ENCODE peak calls at places on chromosomes 4 and X, in nine cellular contexts. One of them, this sample, is unnamed.

GRCh38 chr4:91025240-91026173 is 898.3 kb downstream of the CCSER1 start:
- DNase-seq in OCI-LY7: no peak
- DNase-seq in kidney epithelial cell: no peak
- DNase-seq in ascending aorta: no peak
- DNase-seq in body of pancreas: no peak
- DNase-seq in fibroblast of the aortic adventitia: no peak
- DNase-seq in GM12864: no peak
- DNase-seq in AG10803: no peak
- DNase-seq in hepatocyte: no peak
- DNase-seq in this sample: no peak

GRCh38 chr4:56086073-56086521 is 137.4 kb downstream of the CEP135 start:
- DNase-seq in OCI-LY7: no peak
- DNase-seq in kidney epithelial cell: no peak
- DNase-seq in ascending aorta: no peak
- DNase-seq in body of pancreas: no peak
- DNase-seq in fibroblast of the aortic adventitia: no peak
- DNase-seq in GM12864: no peak
- DNase-seq in AG10803: no peak
- DNase-seq in hepatocyte: peak
- DNase-seq in this sample: no peak

GRCh38 chr4:24836843-24837242 is 41.5 kb downstream of the SOD3 start:
- DNase-seq in OCI-LY7: no peak
- DNase-seq in kidney epithelial cell: no peak
- DNase-seq in ascending aorta: no peak
- DNase-seq in body of pancreas: no peak
- DNase-seq in fibroblast of the aortic adventitia: no peak
- DNase-seq in GM12864: no peak
- DNase-seq in AG10803: no peak
- DNase-seq in hepatocyte: no peak
- DNase-seq in this sample: no peak

GRCh38 chrX:108216405-108216804 is 124.8 kb downstream of the ATG4A start:
- DNase-seq in OCI-LY7: no peak
- DNase-seq in kidney epithelial cell: no peak
- DNase-seq in ascending aorta: no peak
- DNase-seq in body of pancreas: no peak
- DNase-seq in fibroblast of the aortic adventitia: peak
- DNase-seq in GM12864: no peak
- DNase-seq in AG10803: no peak
- DNase-seq in hepatocyte: no peak
- DNase-seq in this sample: no peak

GRCh38 chr4:154507170-154507569 is 15.6 kb upstream of the DCHS2 start:
- DNase-seq in OCI-LY7: no peak
- DNase-seq in kidney epithelial cell: peak
- DNase-seq in ascending aorta: no peak
- DNase-seq in body of pancreas: no peak
- DNase-seq in fibroblast of the aortic adventitia: no peak
- DNase-seq in GM12864: no peak
- DNase-seq in AG10803: no peak
- DNase-seq in hepatocyte: peak
- DNase-seq in this sample: no peak

GRCh38 chrX:73561791-73562190 is 1.2 kb upstream of the CHIC1 start:
- DNase-seq in OCI-LY7: no peak
- DNase-seq in kidney epithelial cell: no peak
- DNase-seq in ascending aorta: no peak
- DNase-seq in body of pancreas: no peak
- DNase-seq in fibroblast of the aortic adventitia: peak
- DNase-seq in GM12864: no peak
- DNase-seq in AG10803: peak
- DNase-seq in hepatocyte: no peak
- DNase-seq in this sample: no peak

GRCh38 chr4:5998333-5998936 is 19.8 kb downstream of the C4orf50 start:
- DNase-seq in OCI-LY7: peak
- DNase-seq in kidney epithelial cell: no peak
- DNase-seq in ascending aorta: no peak
- DNase-seq in body of pancreas: peak
- DNase-seq in fibroblast of the aortic adventitia: peak
- DNase-seq in GM12864: peak
- DNase-seq in AG10803: peak
- DNase-seq in hepatocyte: peak
- DNase-seq in this sample: peak

GRCh38 chr4:156515295-156515694 is 456.3 kb downstream of the PDGFC start:
- DNase-seq in OCI-LY7: no peak
- DNase-seq in kidney epithelial cell: no peak
- DNase-seq in ascending aorta: no peak
- DNase-seq in body of pancreas: no peak
- DNase-seq in fibroblast of the aortic adventitia: no peak
- DNase-seq in GM12864: no peak
- DNase-seq in AG10803: no peak
- DNase-seq in hepatocyte: no peak
- DNase-seq in this sample: no peak

GRCh38 chr4:186624951-186625350 is 69.6 kb upstream of the MTNR1A start:
- DNase-seq in OCI-LY7: no peak
- DNase-seq in kidney epithelial cell: no peak
- DNase-seq in ascending aorta: no peak
- DNase-seq in body of pancreas: no peak
- DNase-seq in fibroblast of the aortic adventitia: peak
- DNase-seq in GM12864: no peak
- DNase-seq in AG10803: peak
- DNase-seq in hepatocyte: no peak
- DNase-seq in this sample: no peak

GRCh38 chr4:186623546-186623945 is 68.2 kb upstream of the MTNR1A start:
- DNase-seq in OCI-LY7: no peak
- DNase-seq in kidney epithelial cell: no peak
- DNase-seq in ascending aorta: no peak
- DNase-seq in body of pancreas: no peak
- DNase-seq in fibroblast of the aortic adventitia: no peak
- DNase-seq in GM12864: no peak
- DNase-seq in AG10803: no peak
- DNase-seq in hepatocyte: no peak
- DNase-seq in this sample: no peak

GRCh38 chr4:186622788-186623464 is 67.6 kb upstream of the MTNR1A start:
- DNase-seq in OCI-LY7: no peak
- DNase-seq in kidney epithelial cell: no peak
- DNase-seq in ascending aorta: no peak
- DNase-seq in body of pancreas: no peak
- DNase-seq in fibroblast of the aortic adventitia: peak
- DNase-seq in GM12864: no peak
- DNase-seq in AG10803: peak
- DNase-seq in hepatocyte: no peak
- DNase-seq in this sample: no peak

GRCh38 chr4:186617921-186618320 is 62.6 kb upstream of the MTNR1A start:
- DNase-seq in OCI-LY7: no peak
- DNase-seq in kidney epithelial cell: no peak
- DNase-seq in ascending aorta: no peak
- DNase-seq in body of pancreas: no peak
- DNase-seq in fibroblast of the aortic adventitia: no peak
- DNase-seq in GM12864: no peak
- DNase-seq in AG10803: peak
- DNase-seq in hepatocyte: no peak
- DNase-seq in this sample: no peak

DNA sequence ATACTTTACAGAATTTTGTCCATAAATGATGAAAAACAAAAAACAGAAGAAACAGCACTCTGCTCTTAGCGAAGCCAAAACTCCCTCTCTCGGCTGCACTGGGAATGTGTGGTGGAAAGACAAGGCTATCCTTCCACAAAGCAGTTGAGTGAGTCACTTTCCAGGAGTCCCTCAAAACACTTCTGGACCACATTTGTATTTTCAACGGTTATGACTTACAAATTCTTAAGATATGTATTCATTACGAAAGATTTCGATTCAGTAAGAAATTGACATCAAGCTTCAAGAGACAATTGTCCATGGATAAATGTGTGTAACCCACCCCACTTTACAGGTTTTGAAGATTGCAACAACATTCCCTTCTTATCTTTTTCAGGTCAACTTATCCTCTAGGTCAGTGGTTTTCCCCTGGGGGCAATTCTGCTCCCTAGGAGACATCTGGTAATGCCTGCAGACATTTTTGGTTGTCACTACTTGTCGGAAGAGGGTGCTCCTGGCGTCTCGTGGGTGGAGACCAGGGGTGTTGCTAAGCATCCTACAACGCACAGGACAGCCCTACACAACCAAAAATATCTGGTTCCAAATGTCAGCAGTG is 66.7 kb upstream of the MTNR1A start:
- DNase-seq in OCI-LY7: no peak
- DNase-seq in kidney epithelial cell: no peak
- DNase-seq in ascending aorta: no peak
- DNase-seq in body of pancreas: no peak
- DNase-seq in fibroblast of the aortic adventitia: peak
- DNase-seq in GM12864: no peak
- DNase-seq in AG10803: peak
- DNase-seq in hepatocyte: no peak
- DNase-seq in this sample: no peak
- TF ChIP-seq CTCF in OCI-LY7: no peak
- TF ChIP-seq CTCF in kidney epithelial cell: no peak
- TF ChIP-seq CTCF in ascending aorta: peak
- TF ChIP-seq CTCF in body of pancreas: no peak
- TF ChIP-seq CTCF in fibroblast of the aortic adventitia: peak
- TF ChIP-seq CTCF in GM12864: no peak
- TF ChIP-seq CTCF in AG10803: peak
- TF ChIP-seq CTCF in hepatocyte: no peak
- TF ChIP-seq CTCF in this sample: no peak

GRCh38 chr4:106022454-106022853 is 127.2 kb downstream of the NPNT start:
- DNase-seq in OCI-LY7: no peak
- DNase-seq in kidney epithelial cell: no peak
- DNase-seq in ascending aorta: no peak
- DNase-seq in body of pancreas: no peak
- DNase-seq in fibroblast of the aortic adventitia: no peak
- DNase-seq in GM12864: no peak
- DNase-seq in AG10803: no peak
- DNase-seq in hepatocyte: no peak
- DNase-seq in this sample: no peak

GRCh38 chr4:106019771-106020170 is 124.5 kb downstream of the NPNT start:
- DNase-seq in OCI-LY7: no peak
- DNase-seq in kidney epithelial cell: no peak
- DNase-seq in ascending aorta: no peak
- DNase-seq in body of pancreas: no peak
- DNase-seq in fibroblast of the aortic adventitia: no peak
- DNase-seq in GM12864: no peak
- DNase-seq in AG10803: peak
- DNase-seq in hepatocyte: no peak
- DNase-seq in this sample: no peak

GRCh38 chr4:106017975-106018374 is 122.7 kb downstream of the NPNT start:
- DNase-seq in OCI-LY7: no peak
- DNase-seq in kidney epithelial cell: no peak
- DNase-seq in ascending aorta: no peak
- DNase-seq in body of pancreas: no peak
- DNase-seq in fibroblast of the aortic adventitia: no peak
- DNase-seq in GM12864: no peak
- DNase-seq in AG10803: no peak
- DNase-seq in hepatocyte: no peak
- DNase-seq in this sample: no peak

GRCh38 chr4:106021737-106022410 is 126.6 kb downstream of the NPNT start:
- DNase-seq in OCI-LY7: no peak
- DNase-seq in kidney epithelial cell: no peak
- DNase-seq in ascending aorta: no peak
- DNase-seq in body of pancreas: no peak
- DNase-seq in fibroblast of the aortic adventitia: peak
- DNase-seq in GM12864: no peak
- DNase-seq in AG10803: no peak
- DNase-seq in hepatocyte: no peak
- DNase-seq in this sample: no peak
- TF ChIP-seq CTCF in OCI-LY7: no peak
- TF ChIP-seq CTCF in kidney epithelial cell: no peak
- TF ChIP-seq CTCF in ascending aorta: no peak
- TF ChIP-seq CTCF in body of pancreas: no peak
- TF ChIP-seq CTCF in fibroblast of the aortic adventitia: no peak
- TF ChIP-seq CTCF in GM12864: no peak
- TF ChIP-seq CTCF in AG10803: no peak
- TF ChIP-seq CTCF in hepatocyte: no peak
- TF ChIP-seq CTCF in this sample: no peak

DNA sequence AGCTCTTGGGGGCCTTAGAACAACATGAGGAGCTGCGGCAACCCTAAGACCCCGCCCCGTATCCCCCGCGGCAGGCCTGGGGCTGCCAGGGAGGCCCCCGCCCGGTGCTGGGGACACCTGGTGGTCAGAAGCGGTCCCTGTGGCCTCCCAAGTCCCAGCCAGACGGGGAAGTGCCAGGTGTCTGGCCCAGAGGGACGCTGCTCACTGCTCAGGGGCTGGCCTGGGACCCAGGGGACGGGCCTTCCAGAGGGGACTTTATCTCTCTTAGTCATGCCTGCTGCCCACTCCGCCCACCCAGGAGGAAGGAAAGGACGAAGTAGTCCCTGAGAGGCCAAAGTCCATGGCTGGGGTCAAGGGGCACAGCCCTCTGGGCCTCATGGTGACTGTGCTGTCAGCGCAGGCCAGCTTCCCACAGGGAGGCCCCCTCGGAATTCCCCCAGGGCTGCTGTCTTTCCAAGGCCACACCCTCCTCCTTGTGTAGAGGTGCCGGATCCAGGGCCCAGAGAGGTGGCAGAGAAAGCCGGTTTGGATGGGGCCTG is 31.0 kb upstream of the HTRA3 start:
- DNase-seq in OCI-LY7: peak
- DNase-seq in kidney epithelial cell: no peak
- DNase-seq in ascending aorta: no peak
- DNase-seq in body of pancreas: no peak
- DNase-seq in fibroblast of the aortic adventitia: no peak
- DNase-seq in GM12864: no peak
- DNase-seq in AG10803: no peak
- DNase-seq in hepatocyte: peak
- DNase-seq in this sample: no peak
- TF ChIP-seq CTCF in OCI-LY7: peak
- TF ChIP-seq CTCF in kidney epithelial cell: peak
- TF ChIP-seq CTCF in ascending aorta: no peak
- TF ChIP-seq CTCF in body of pancreas: peak
- TF ChIP-seq CTCF in fibroblast of the aortic adventitia: peak
- TF ChIP-seq CTCF in GM12864: peak
- TF ChIP-seq CTCF in AG10803: peak
- TF ChIP-seq CTCF in hepatocyte: peak
- TF ChIP-seq CTCF in this sample: no peak

GRCh38 chr4:4694812-4695211 is 153.0 kb upstream of the STX18 start:
- DNase-seq in OCI-LY7: no peak
- DNase-seq in kidney epithelial cell: no peak
- DNase-seq in ascending aorta: no peak
- DNase-seq in body of pancreas: no peak
- DNase-seq in fibroblast of the aortic adventitia: no peak
- DNase-seq in GM12864: no peak
- DNase-seq in AG10803: no peak
- DNase-seq in hepatocyte: no peak
- DNase-seq in this sample: no peak

GRCh38 chr4:4695497-4695896 is 153.6 kb upstream of the STX18 start:
- DNase-seq in OCI-LY7: no peak
- DNase-seq in kidney epithelial cell: no peak
- DNase-seq in ascending aorta: no peak
- DNase-seq in body of pancreas: no peak
- DNase-seq in fibroblast of the aortic adventitia: no peak
- DNase-seq in GM12864: no peak
- DNase-seq in AG10803: no peak
- DNase-seq in hepatocyte: no peak
- DNase-seq in this sample: no peak

GRCh38 chr4:4693755-4694295 is 152.0 kb upstream of the STX18 start:
- DNase-seq in OCI-LY7: no peak
- DNase-seq in kidney epithelial cell: no peak
- DNase-seq in ascending aorta: no peak
- DNase-seq in body of pancreas: no peak
- DNase-seq in fibroblast of the aortic adventitia: no peak
- DNase-seq in GM12864: no peak
- DNase-seq in AG10803: no peak
- DNase-seq in hepatocyte: no peak
- DNase-seq in this sample: no peak

GRCh38 chr4:4694296-4694772 is 152.5 kb upstream of the STX18 start:
- DNase-seq in OCI-LY7: no peak
- DNase-seq in kidney epithelial cell: no peak
- DNase-seq in ascending aorta: no peak
- DNase-seq in body of pancreas: peak
- DNase-seq in fibroblast of the aortic adventitia: no peak
- DNase-seq in GM12864: no peak
- DNase-seq in AG10803: peak
- DNase-seq in hepatocyte: peak
- DNase-seq in this sample: no peak

DNA sequence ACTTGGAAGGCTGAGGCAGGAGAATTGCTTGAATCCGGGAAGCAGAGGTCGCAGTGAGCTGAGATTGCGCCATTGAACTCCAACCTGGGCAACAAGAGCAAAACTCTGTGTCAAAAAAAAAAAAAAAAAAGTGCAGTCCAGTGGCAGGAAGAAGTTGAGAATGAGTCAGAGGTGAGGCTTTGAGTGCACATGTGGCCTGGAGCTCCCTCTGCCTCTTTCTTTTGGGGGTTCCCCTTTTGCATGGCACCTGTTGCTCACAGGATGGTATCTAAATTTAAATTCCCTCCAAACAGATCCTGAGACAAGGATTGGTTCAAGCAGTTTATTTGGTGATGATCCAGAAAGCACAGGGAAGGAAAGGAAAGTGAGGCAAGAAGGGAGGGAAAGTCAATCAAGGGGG is 151.4 kb upstream of the STX18 start:
- DNase-seq in OCI-LY7: no peak
- DNase-seq in kidney epithelial cell: no peak
- DNase-seq in ascending aorta: no peak
- DNase-seq in body of pancreas: no peak
- DNase-seq in fibroblast of the aortic adventitia: no peak
- DNase-seq in GM12864: peak
- DNase-seq in AG10803: peak
- DNase-seq in hepatocyte: no peak
- DNase-seq in this sample: no peak
- TF ChIP-seq CTCF in OCI-LY7: no peak
- TF ChIP-seq CTCF in kidney epithelial cell: no peak
- TF ChIP-seq CTCF in ascending aorta: no peak
- TF ChIP-seq CTCF in body of pancreas: no peak
- TF ChIP-seq CTCF in fibroblast of the aortic adventitia: no peak
- TF ChIP-seq CTCF in GM12864: no peak
- TF ChIP-seq CTCF in AG10803: peak
- TF ChIP-seq CTCF in hepatocyte: no peak
- TF ChIP-seq CTCF in this sample: no peak

This sample was measured in natural killer cell.